ENCODE peak calls at places on chromosomes 6 and 20, in four cellular contexts. R is LoVo, S is foreskin fibroblast, Z is heart left ventricle. Y is an unnamed sample.
A peak's percentile ranks its signal among the peaks of the same experiment; 100 is the strongest.

GRCh38 chr6:57109905-57110304 is 19.9 kb downstream of the ZNF451 start:
- DNase-seq in R (no peak), S (peak; percentile 70), Z (no peak), Y (no peak)

GRCh38 chr6:141313986-141314385 is 818.7 kb upstream of the GJE1 start:
- DNase-seq in R (no peak), S (no peak), Z (no peak), Y (no peak)

GRCh38 chr6:34546551-34547321 is 9.4 kb downstream of the SPDEF start:
- DNase-seq in R (peak; percentile 54), S (peak; percentile 34), Z (peak; percentile 43), Y (peak; percentile 54)

GRCh38 chr20:58003525-58003924 is 224.9 kb downstream of the ANKRD60 start:
- DNase-seq in R (no peak), S (no peak), Z (no peak), Y (no peak)

GRCh38 chr6:150622941-150623874 is 23.5 kb downstream of the PLEKHG1 start:
- DNase-seq in R (no peak), S (no peak), Z (no peak), Y (no peak)

GRCh38 chr6:97304701-97305100 is 21.7 kb upstream of the MMS22L start:
- DNase-seq in R (no peak), S (no peak), Z (no peak), Y (no peak)

GRCh38 chr6:34182751-34183531 is 37.1 kb upstream of the GRM4 start:
- DNase-seq in R (no peak), S (no peak), Z (no peak), Y (no peak)

GRCh38 chr20:17875106-17875980 is 93.3 kb downstream of the SNX5 start:
- DNase-seq in R (peak; percentile 66), S (peak; percentile 86), Z (peak; percentile 56), Y (peak; percentile 45)

GRCh38 chr6:81734081-81734480 is 18.4 kb downstream of the TENT5A start:
- DNase-seq in R (no peak), S (no peak), Z (no peak), Y (no peak)

GRCh38 chr20:23623666-23624065 is 14.1 kb downstream of the CST3 start:
- DNase-seq in R (no peak), S (no peak), Z (no peak), Y (no peak)

GRCh38 chr6:122365775-122366403 is 33.6 kb upstream of the HSF2 start:
- DNase-seq in R (no peak), S (no peak), Z (no peak), Y (no peak)

GRCh38 chr6:33886673-33887144 is 82.9 kb upstream of the MLN start:
- DNase-seq in R (peak; percentile 42), S (peak; percentile 81), Z (peak; percentile 70), Y (peak; percentile 77)

GRCh38 chr20:4961746-4962145 is 39.6 kb downstream of the SLC23A2 start:
- DNase-seq in R (no peak), S (peak; percentile 71), Z (peak; percentile 12), Y (no peak)

GRCh38 chr20:48735112-48735511 is 92.7 kb downstream of the PREX1 start:
- DNase-seq in R (no peak), S (peak; percentile 23), Z (no peak), Y (no peak)

GRCh38 chr6:112286010-112286409 is 31.6 kb upstream of the LAMA4 start:
- DNase-seq in R (no peak), S (no peak), Z (no peak), Y (no peak)

GRCh38 chr6:56659721-56660373 is 17.2 kb upstream of the DST start:
- DNase-seq in R (no peak), S (no peak), Z (no peak), Y (no peak)

GRCh38 chr20:2299301-2299700 is 3.5 kb downstream of the TGM3 start:
- DNase-seq in R (peak; percentile 55), S (no peak), Z (no peak), Y (peak; percentile 25)

GRCh38 chr20:50285376-50286173 is 94.9 kb downstream of the CEBPB start:
- DNase-seq in R (peak; percentile 44), S (peak; percentile 90), Z (no peak), Y (no peak)

GRCh38 chr6:166503167-166503744 is 83.2 kb downstream of the RAMACL start:
- DNase-seq in R (no peak), S (no peak), Z (no peak), Y (no peak)

GRCh38 chr6:106128981-106129761 is 43.0 kb downstream of the PRDM1 start:
- DNase-seq in R (peak; percentile 78), S (peak; percentile 61), Z (no peak), Y (no peak)

GRCh38 chr6:134816300-134816699 is 133.6 kb downstream of the ALDH8A1 start:
- DNase-seq in R (no peak), S (no peak), Z (no peak), Y (no peak)

GRCh38 chr6:111579816-111580215 is 25.9 kb downstream of the TRAF3IP2 start:
- DNase-seq in R (no peak), S (no peak), Z (no peak), Y (no peak)

GRCh38 chr6:19303381-19303780 is 533.8 kb upstream of the ID4 start:
- DNase-seq in R (no peak), S (no peak), Z (no peak), Y (no peak)

GRCh38 chr20:22686097-22686496 is 101.7 kb upstream of the FOXA2 start:
- DNase-seq in R (no peak), S (peak; percentile 53), Z (peak; percentile 52), Y (peak; percentile 40)

GRCh38 chr20:37901280-37901666 is 1.7 kb upstream of the VSTM2L start:
- DNase-seq in R (no peak), S (no peak), Z (no peak), Y (no peak)

GRCh38 chr20:56393133-56393472 is 658 bp downstream of the CSTF1 start:
- DNase-seq in R (peak; percentile 11), S (no peak), Z (no peak), Y (no peak)

GRCh38 chr6:38239719-38240451 is 399.8 kb downstream of the BTBD9 start:
- DNase-seq in R (no peak), S (peak; percentile 79), Z (no peak), Y (no peak)